ENCODE peak calls at places on chromosomes 3 and 15, in four cellular contexts. Q is HepG2, D is mammary epithelial cell, M is GM23248. E is an unnamed sample.
A peak's percentile ranks its signal among the peaks of the same experiment; 100 is the strongest.

GRCh38 chr3:42853739-42854302 is 21.9 kb downstream of the CYP8B1 start:
- DNase-seq in D (no peak), Q (peak; percentile 96), M (no peak), E (no peak)

GRCh38 chr3:16807441-16807840 is 77.3 kb upstream of the PLCL2 start:
- DNase-seq in D (no peak), M (peak; percentile 82), Q (no peak), E (peak; percentile 21)

GRCh38 chr3:168511428-168512014 is 415.8 kb upstream of the GOLIM4 start:
- DNase-seq in M (peak; percentile 52), Q (no peak), D (no peak), E (peak; percentile 14)

GRCh38 chr3:188348445-188349244 is 194.7 kb downstream of the LPP start:
- DNase-seq in Q (peak; percentile 58), M (peak; percentile 94), D (peak; percentile 95), E (peak; percentile 88)

GRCh38 chr3:56356820-56357219 is 111.4 kb downstream of the ERC2 start:
- DNase-seq in D (no peak), M (no peak), Q (no peak), E (no peak)

GRCh38 chr15:55917881-55918296 is 75.5 kb downstream of the NEDD4 start:
- DNase-seq in M (peak; percentile 89), Q (peak; percentile 58), D (peak; percentile 86), E (peak; percentile 92)

GRCh38 chr15:48190932-48191573 is 412 bp upstream of the CTXN2 start:
- DNase-seq in M (peak; percentile 66), Q (peak; percentile 30), D (peak; percentile 60), E (peak; percentile 65)

GRCh38 chr3:14377838-14378169 is 24.6 kb upstream of the SLC6A6 start:
- DNase-seq in D (no peak), M (no peak), Q (no peak), E (no peak)

GRCh38 chr3:114370537-114371174 is 76.8 kb downstream of the TIGIT start:
- DNase-seq in M (no peak), Q (peak; percentile 10), D (no peak), E (no peak)

GRCh38 chr15:39799552-39800011 is 16.9 kb upstream of the FSIP1 start:
- DNase-seq in Q (no peak), M (no peak), D (no peak), E (no peak)

GRCh38 chr15:39118510-39118909 is 462.4 kb upstream of the THBS1 start:
- DNase-seq in D (peak; percentile 85), M (peak; percentile 95), Q (no peak), E (peak; percentile 81)

GRCh38 chr3:43203022-43203421 is 83.3 kb upstream of the SNRK start:
- DNase-seq in Q (no peak), M (no peak), D (no peak), E (no peak)

GRCh38 chr3:63981980-63982379 is 41.3 kb downstream of the PSMD6 start:
- DNase-seq in Q (no peak), M (no peak), D (no peak), E (no peak)

GRCh38 chr3:48022178-48022577 is 6.0 kb upstream of the MAP4 start:
- DNase-seq in D (no peak), Q (no peak), M (no peak), E (no peak)

GRCh38 chr15:101138913-101139880 is 112.7 kb downstream of the CHSY1 start:
- DNase-seq in M (no peak), Q (no peak), D (no peak), E (no peak)

GRCh38 chr3:150020527-150020926 is 49.8 kb upstream of the PFN2 start:
- DNase-seq in M (peak; percentile 73), Q (no peak), D (peak; percentile 48), E (no peak)

GRCh38 chr15:40328176-40328575 is 4.7 kb downstream of the INAFM2 start:
- DNase-seq in Q (no peak), D (peak; percentile 46), M (no peak), E (peak; percentile 39)

GRCh38 chr3:30142946-30143345 is 463.5 kb upstream of the TGFBR2 start:
- DNase-seq in D (no peak), Q (peak; percentile 19), M (no peak), E (no peak)

GRCh38 chr15:60672400-60672799 is 193.5 kb upstream of the ICE2 start:
- DNase-seq in M (no peak), D (no peak), Q (peak; percentile 18), E (no peak)

GRCh38 chr3:61725851-61726333 is 164.5 kb downstream of the PTPRG start:
- DNase-seq in M (peak; percentile 42), Q (peak; percentile 95), D (peak; percentile 17), E (no peak)

GRCh38 chr3:178623666-178624255 is 87.5 kb downstream of the KCNMB2 start:
- DNase-seq in M (no peak), Q (no peak), D (no peak), E (no peak)

GRCh38 chr15:69735126-69735525 is 282.5 kb downstream of the RPLP1 start:
- DNase-seq in M (peak; percentile 75), Q (no peak), D (no peak), E (no peak)

GRCh38 chr3:32457971-32458471 is 44.6 kb downstream of the CMTM6 start:
- DNase-seq in D (no peak), M (no peak), Q (no peak), E (peak; percentile 71)

GRCh38 chr3:17302774-17303173 is 418.0 kb downstream of the PLCL2 start:
- DNase-seq in Q (no peak), D (no peak), M (peak; percentile 4), E (peak; percentile 43)

GRCh38 chr3:72996473-72997333 is at the start of gene PPP4R2:
- DNase-seq in M (peak; percentile 96), D (peak; percentile 86), Q (peak; percentile 73), E (peak; percentile 87)

GRCh38 chr3:49901351-49902339 is 2.0 kb downstream of the MST1R start:
- DNase-seq in Q (no peak), M (peak; percentile 21), D (peak; percentile 54), E (no peak)

GRCh38 chr3:77606372-77606771 is 566.5 kb downstream of the ROBO2 start:
- DNase-seq in M (no peak), Q (no peak), D (no peak), E (no peak)

GRCh38 chr3:123244128-123244527 is 42.4 kb downstream of the SEC22A start:
- DNase-seq in D (peak; percentile 12), M (no peak), Q (no peak), E (no peak)

GRCh38 chr3:170002829-170003228 is 35.0 kb upstream of the GPR160 start:
- DNase-seq in Q (no peak), D (no peak), M (no peak), E (peak; percentile 56)

GRCh38 chr3:8762607-8763377 is 6.6 kb downstream of the OXTR start:
- DNase-seq in D (no peak), Q (no peak), M (peak; percentile 51), E (no peak)

GRCh38 chr3:43747641-43748040 is 56.9 kb downstream of the ABHD5 start:
- DNase-seq in M (peak; percentile 68), Q (no peak), D (no peak), E (peak; percentile 40)

GRCh38 chr15:72183781-72184164 is 13.8 kb downstream of the GRAMD2A start:
- DNase-seq in D (no peak), Q (no peak), M (no peak), E (no peak)

GRCh38 chr15:72182673-72183072 is 14.9 kb downstream of the GRAMD2A start:
- DNase-seq in D (peak; percentile 65), M (no peak), Q (peak; percentile 86), E (no peak)

GRCh38 chr15:72180771-72181324 is 16.7 kb downstream of the GRAMD2A start:
- DNase-seq in M (no peak), Q (no peak), D (no peak), E (no peak)

GRCh38 chr15:72182244-72182643 is 15.3 kb downstream of the GRAMD2A start:
- DNase-seq in M (no peak), Q (no peak), D (no peak), E (no peak)

GRCh38 chr15:72184165-72184811 is 13.3 kb downstream of the GRAMD2A start:
- DNase-seq in M (peak; percentile 78), Q (peak; percentile 40), D (no peak), E (no peak)
- TF ChIP-seq EZH2 in M (no peak), Q (no peak), D (no peak), E (peak; percentile 63)

GRCh38 chr15:36826948-36827347 is 247.5 kb downstream of the CDIN1 start:
- DNase-seq in M (no peak), D (no peak), Q (no peak), E (no peak)

GRCh38 chr15:36832792-36833191 is 253.4 kb downstream of the CDIN1 start:
- DNase-seq in Q (no peak), D (no peak), M (peak; percentile 59), E (no peak)

GRCh38 chr15:36831125-36831914 is 251.9 kb downstream of the CDIN1 start:
- DNase-seq in Q (no peak), D (peak; percentile 69), M (peak; percentile 95), E (no peak)

GRCh38 chr15:36827824-36828223 is 248.4 kb downstream of the CDIN1 start:
- DNase-seq in D (no peak), Q (no peak), M (no peak), E (no peak)

DNA sequence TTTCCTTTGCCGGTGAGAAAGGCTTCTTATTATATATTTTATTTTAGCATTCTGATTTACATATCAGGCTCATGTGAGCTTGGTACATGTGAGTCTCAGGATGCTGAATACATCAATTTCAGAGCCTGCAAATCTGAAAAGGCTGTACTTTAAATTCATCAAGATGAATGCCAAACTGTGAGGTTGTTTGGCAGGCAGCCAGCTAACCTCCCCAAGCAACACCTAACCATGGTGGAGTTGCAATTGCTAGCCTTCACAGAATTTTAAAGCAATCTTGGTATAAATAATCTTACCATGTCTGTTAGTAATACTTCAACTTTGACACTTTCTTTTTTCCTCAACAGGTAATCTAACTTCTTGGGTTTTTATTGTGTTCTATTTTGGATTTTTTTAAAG is 252.5 kb downstream of the CDIN1 start:
- DNase-seq in Q (no peak), M (no peak), D (peak; percentile 44), E (no peak)
- H3K79me2 ChIP-seq in Q (no peaks in the 10 kb centered on the region), M (no peaks in the 10 kb centered on the region), D (no peaks in the 10 kb centered on the region), E (no peaks in the 10 kb centered on the region)

GRCh38 chr15:99435761-99436346 is 129.9 kb upstream of the MEF2A start:
- DNase-seq in D (no peak), M (peak; percentile 38), Q (no peak), E (no peak)

GRCh38 chr15:99433757-99434211 is 132.0 kb upstream of the MEF2A start:
- DNase-seq in Q (no peak), M (no peak), D (no peak), E (no peak)

GRCh38 chr15:99435138-99435695 is 130.6 kb upstream of the MEF2A start:
- DNase-seq in Q (no peak), M (no peak), D (peak; percentile 65), E (no peak)

GRCh38 chr15:99433026-99433756 is 132.6 kb upstream of the MEF2A start:
- DNase-seq in Q (no peak), M (peak; percentile 47), D (peak; percentile 68), E (no peak)

GRCh38 chr15:99434506-99435137 is 131.2 kb upstream of the MEF2A start:
- DNase-seq in Q (no peak), D (no peak), M (no peak), E (no peak)
- H3K4me3 ChIP-seq in Q (no peak overlapping the region), D (peak overlapping the region; percentile 22), M (no peak overlapping the region), E (no peak overlapping the region)

DNA sequence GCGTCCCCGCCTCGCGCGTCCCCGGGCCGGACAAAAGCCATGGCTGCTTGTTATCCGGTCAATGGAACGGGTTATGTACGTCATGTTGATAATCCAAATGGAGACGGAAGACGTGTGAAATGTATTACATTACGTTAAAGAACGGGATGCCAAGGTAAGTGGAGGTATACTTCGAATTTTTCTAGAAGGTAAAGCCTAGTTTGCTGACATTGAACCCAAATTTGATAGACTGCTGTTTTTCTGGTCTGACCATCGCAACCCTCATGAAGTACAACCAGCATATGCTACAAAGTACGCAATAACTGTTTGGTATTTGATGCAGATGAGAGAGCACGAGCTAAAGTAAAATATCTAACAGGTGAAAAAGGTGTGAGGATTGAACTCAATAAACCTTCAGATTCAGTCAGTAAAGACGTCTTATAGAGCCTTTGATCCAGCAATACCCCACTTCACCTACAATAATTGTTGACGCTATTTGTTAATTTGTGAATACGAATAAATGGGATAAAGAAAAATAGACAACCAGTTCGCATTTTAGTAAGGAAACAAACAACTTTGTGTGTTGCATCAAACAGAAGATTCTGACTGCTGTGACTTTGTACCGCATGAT is 19.8 kb downstream of the WDR73 start:
- DNase-seq in D (no peak), M (no peak), Q (no peak), E (no peak)
- TF ChIP-seq EZH2 in D (no peak), M (no peak), Q (no peak), E (no peak)

E was measured in endothelial cell of umbilical vein.